ENCODE peak calls at places on chromosomes 11 and 22, in four cellular contexts. O is heart right ventricle, K is NB4, J is mucosa of descending colon. D is an unnamed sample.

GRCh38 chr22:36088292-36088691 is 59.7 kb upstream of the RBFOX2 start:
- DNase-seq in O (no peak), J (no peak), K (no peak), D (no peak)

GRCh38 chr11:57798905-57799559 is 37.4 kb downstream of the CTNND1 start:
- DNase-seq in O (peak), K (peak), J (peak), D (peak)

GRCh38 chr11:125102544-125102943 is 8.9 kb downstream of the TMEM218 start:
- DNase-seq in O (no peak), J (no peak), K (no peak), D (no peak)

GRCh38 chr11:100942016-100942415 is 187.6 kb downstream of the PGR start:
- DNase-seq in K (no peak), O (peak), J (peak), D (peak)

GRCh38 chr11:118834428-118835028 is 43.6 kb upstream of the DDX6 start:
- DNase-seq in K (peak), J (no peak), O (no peak), D (no peak)

GRCh38 chr11:94650756-94651155 is 83.6 kb downstream of the PIWIL4 start:
- DNase-seq in J (peak), K (peak), O (peak), D (no peak)

GRCh38 chr11:72813740-72814138 is 472 bp upstream of the ATG16L2 start:
- DNase-seq in O (peak), J (peak), K (no peak), D (peak)

GRCh38 chr22:17607891-17608521 is 20.5 kb downstream of the ATP6V1E1 start:
- DNase-seq in O (no peak), K (no peak), J (no peak), D (no peak)

GRCh38 chr22:36369922-36370781 is 17.6 kb downstream of the MYH9 start:
- DNase-seq in O (peak), J (peak), K (peak), D (peak)

GRCh38 chr11:118998822-118999221 is 884 bp downstream of the CENATAC start:
- DNase-seq in O (no peak), K (no peak), J (no peak), D (no peak)

GRCh38 chr11:80719292-80719646 is 1278.4 kb upstream of the TENM4 start:
- DNase-seq in O (no peak), J (no peak), K (no peak), D (no peak)

GRCh38 chr11:61914471-61915171 is 2.7 kb downstream of the RAB3IL1 start:
- DNase-seq in K (no peak), J (no peak), O (peak), D (no peak)

GRCh38 chr22:17994424-17995108 is 29.8 kb downstream of the MICAL3 start:
- DNase-seq in K (no peak), O (no peak), J (no peak), D (no peak)

GRCh38 chr11:9982796-9983579 is 311.0 kb downstream of the SBF2 start:
- DNase-seq in O (no peak), J (peak), K (no peak), D (no peak)

GRCh38 chr22:30887861-30888260 is 80.7 kb downstream of the MORC2 start:
- DNase-seq in O (no peak), K (no peak), J (no peak), D (no peak)

GRCh38 chr22:31140746-31141145 is 438 bp upstream of the PLA2G3 start:
- DNase-seq in O (no peak), J (no peak), K (no peak), D (no peak)

GRCh38 chr11:111392552-111392951 is 13.5 kb upstream of the POU2AF1 start:
- DNase-seq in O (no peak), K (no peak), J (no peak), D (no peak)

GRCh38 chr11:86800076-86800955 is at the start of gene PRSS23:
- DNase-seq in J (peak), K (no peak), O (peak), D (peak)

GRCh38 chr22:40044870-40045834 is 50.4 kb downstream of the FAM83F start:
- DNase-seq in J (peak), O (peak), K (peak), D (peak)

GRCh38 chr11:69537126-69537525 is 55.7 kb downstream of the LINC01488 start:
- DNase-seq in J (no peak), O (no peak), K (no peak), D (no peak)

GRCh38 chr22:19707347-19708322 is 6.7 kb upstream of the SEPTIN5 start:
- DNase-seq in O (no peak), J (no peak), K (no peak), D (no peak)

GRCh38 chr11:119041821-119042514 is 11.3 kb upstream of the SLC37A4 start:
- DNase-seq in J (no peak), O (no peak), K (peak), D (no peak)

GRCh38 chr11:86519064-86519911 is 144.6 kb downstream of the CCDC81 start:
- DNase-seq in J (no peak), O (peak), K (no peak), D (no peak)

GRCh38 chr22:36673821-36674220 is 29.7 kb downstream of the CACNG2 start:
- DNase-seq in O (no peak), J (no peak), K (no peak), D (no peak)

GRCh38 chr22:42950281-42950680 is 64.7 kb downstream of the PACSIN2 start:
- DNase-seq in K (no peak), J (no peak), O (no peak), D (no peak)

GRCh38 chr22:42947211-42947990 is 67.5 kb downstream of the PACSIN2 start:
- DNase-seq in J (no peak), O (peak), K (peak), D (peak)

GRCh38 chr22:42951093-42951710 is 63.7 kb downstream of the PACSIN2 start:
- DNase-seq in O (no peak), J (no peak), K (no peak), D (no peak)

GRCh38 chr22:42948205-42948804 is 66.6 kb downstream of the PACSIN2 start:
- DNase-seq in J (no peak), K (no peak), O (no peak), D (no peak)

DNA sequence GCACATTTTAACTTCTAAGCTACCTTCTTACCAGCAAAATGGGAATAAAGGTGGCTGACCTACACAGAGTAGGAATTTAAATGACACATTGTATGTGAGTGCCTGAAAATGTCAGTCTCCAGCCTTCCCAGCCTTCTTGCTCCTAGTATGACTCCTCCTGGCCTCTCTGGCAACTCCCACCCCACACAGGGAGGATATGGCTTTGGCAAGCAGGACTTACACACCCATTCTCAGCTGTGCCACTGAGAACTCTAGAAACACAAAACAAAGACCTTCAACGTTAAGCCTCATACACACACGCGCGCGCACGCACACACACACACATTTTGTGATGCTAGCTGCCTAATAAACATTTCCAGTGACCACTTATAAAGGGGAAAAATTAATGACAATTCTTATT is 65.8 kb downstream of the PACSIN2 start:
- DNase-seq in J (no peak), O (peak), K (no peak), D (no peak)
- TF ChIP-seq CTCF in J (no peak), O (no peak), K (no peak), D (no peak)

DNA sequence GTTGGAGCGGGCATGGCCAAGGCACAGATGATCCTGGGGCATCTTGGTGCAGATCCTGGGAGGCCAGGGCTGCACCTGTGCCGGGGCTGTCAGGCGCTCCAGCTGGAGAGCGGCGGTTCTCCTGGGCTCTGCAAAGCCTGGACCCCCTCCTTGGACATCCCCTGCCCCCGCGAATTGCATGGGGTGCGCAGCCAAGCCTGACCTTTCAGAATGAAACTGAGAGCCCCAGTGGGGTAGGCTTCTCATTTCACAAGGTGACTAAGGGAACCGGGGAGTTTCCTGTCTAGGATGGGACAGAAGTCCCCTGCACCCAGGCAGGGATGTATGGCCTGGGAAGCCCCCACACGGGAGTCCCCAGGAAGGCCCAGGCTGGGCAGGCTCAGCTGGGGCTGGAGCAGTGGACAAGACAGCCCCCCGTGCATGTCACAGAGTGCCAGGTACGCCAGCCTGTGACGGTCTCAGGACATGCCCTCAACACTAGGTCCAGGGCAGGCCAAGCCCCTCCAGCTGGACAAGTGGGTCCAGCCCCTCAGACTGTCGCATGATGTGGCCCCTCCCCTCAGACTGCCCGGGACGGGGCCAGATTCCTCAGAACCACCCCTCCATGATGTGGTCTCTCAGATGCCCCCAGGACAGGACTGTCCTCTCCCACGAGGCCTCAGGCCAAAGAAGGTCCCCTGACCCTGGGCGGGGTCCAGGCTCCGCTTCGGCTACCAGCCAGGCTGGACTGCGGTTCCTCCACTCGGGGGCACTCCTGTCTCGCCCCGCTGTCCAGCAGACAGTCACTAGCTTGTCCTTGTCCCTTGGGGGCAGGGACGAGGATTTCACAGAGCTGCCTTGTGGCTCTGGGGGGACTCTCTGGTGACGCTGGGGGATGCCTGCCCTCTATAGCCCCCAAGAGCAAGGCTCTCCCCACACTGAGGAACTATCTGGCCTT is 2.3 kb downstream of the LSP1 start:
- DNase-seq in K (no peak), J (no peak), O (no peak), D (no peak)
- TF ChIP-seq CTCF in K (no peak), J (no peak), O (no peak), D (no peak)

DNA sequence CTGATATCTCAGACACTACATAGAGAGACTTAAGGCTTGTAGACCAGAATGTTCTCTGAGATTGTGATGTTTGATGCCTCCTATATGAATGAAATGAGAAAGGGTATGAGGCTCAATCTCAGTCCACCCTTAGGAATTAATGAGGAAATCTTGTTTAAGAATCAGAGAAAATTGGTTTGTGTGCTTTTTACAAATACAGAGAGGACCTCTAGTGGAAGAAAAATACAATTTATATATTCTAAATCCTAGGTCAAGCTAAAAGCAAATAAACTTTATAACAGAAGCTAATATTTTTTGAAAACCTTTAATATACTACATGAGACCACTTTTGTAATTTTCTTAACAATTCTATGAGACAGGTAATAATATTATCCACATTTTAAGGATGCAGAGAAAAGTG is 5.0 kb upstream of the OR52H1 start:
- DNase-seq in J (no peak), K (no peak), O (no peak), D (no peak)
- TF ChIP-seq CTCF in J (no peak), K (no peak), O (peak), D (no peak)

DNA sequence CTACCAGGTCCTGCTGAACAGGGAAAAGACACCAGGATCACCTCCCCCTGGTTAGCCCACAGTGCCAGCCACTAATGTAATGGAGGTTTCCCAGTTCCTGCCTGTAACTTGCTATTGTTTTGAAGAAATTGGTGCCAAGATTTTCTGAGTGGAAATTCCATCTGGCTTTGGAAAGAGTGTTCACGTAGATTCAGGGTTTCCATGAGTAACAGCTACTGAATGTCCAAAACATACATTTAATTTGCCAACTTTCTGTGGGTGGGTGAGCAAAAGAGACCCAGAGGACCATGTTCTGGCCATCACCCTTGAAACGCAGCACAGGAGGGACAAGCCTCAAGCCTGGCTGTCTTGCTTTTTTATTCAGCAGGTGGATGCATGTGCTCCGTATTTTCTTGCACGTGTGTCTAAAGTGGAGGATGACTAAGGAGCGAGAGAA is 8.8 kb upstream of the DKK3 start:
- DNase-seq in O (peak), K (no peak), J (no peak), D (no peak)
- TF ChIP-seq CTCF in O (no peak), K (no peak), J (no peak), D (no peak)

DNA sequence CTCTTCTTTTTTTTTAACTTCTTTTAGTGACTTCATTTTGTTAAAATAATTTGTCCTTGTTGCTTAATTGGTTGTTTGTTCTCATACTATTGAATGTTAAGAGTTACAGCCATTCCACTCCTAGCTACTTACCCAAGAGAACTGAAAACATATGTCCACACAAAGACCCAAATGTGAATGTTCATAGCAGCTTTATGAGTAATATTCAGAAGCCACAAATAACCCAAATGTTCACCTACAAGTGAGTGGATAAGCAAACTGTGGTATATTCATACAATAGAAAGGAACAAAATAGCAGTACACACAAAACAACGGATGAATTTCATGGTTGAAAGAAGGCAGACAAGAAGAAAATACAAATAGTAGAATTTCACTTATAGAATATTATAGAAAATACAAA is 1.4 kb upstream of the OR4D11 start:
- DNase-seq in O (no peak), J (no peak), K (no peak), D (no peak)
- TF ChIP-seq CTCF in O (no peak), J (no peak), K (no peak), D (no peak)

DNA sequence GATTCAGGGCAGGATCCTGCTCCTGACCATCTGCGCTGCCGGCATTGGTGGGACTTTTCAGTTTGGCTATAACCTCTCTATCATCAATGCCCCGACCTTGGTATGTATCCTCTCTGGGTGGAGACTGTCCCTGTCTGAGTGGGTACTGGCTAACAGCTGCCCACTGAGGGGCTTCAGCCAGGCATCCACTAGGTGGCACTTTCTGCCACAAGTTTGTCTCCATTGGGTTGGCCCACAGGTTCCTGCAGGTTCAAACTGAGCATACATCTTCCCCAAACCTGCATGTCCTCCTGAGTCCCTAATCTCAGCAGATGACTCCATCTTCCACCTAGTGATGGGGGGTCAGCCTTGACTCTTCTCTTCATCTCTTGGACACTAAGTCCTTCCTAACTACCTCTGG is 4.4 kb downstream of the SLC2A11 start:
- DNase-seq in O (no peak), J (peak), K (peak), D (peak)
- TF ChIP-seq CTCF in O (peak), J (no peak), K (peak), D (peak)

GRCh38 chr11:90639687-90640086 is 416.8 kb upstream of the CHORDC1 start:
- DNase-seq in K (no peak), O (no peak), J (no peak), D (no peak)
- TF ChIP-seq CTCF in K (peak), O (peak), J (no peak), D (peak)

DNA sequence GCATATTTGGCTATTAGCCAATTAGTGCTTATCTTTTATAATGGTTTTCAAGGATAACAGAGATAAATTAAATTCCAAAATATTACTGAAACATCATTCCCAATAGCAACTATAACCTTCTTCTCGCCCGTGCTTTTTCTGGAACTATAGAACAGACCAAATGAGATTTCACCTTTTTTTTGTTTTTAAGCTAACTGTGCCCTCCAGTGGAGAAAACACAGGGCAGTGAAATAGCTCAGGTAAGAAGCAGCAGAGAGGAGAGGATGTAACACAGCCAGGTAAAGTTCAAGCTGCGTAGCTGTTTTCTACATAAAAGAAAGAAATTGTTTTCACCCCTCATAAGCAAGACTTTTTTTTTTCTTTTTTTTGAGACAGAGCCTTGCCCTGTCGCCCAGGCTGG is 28.2 kb downstream of the HSD17B12 start:
- DNase-seq in K (no peak), J (no peak), O (no peak), D (no peak)
- TF ChIP-seq CTCF in K (no peak), J (no peak), O (peak), D (peak)